ENCODE peak calls at places on chromosomes 7 and 10, in ten cellular contexts. One of them, this sample, is unnamed.
A peak's percentile ranks its signal among the peaks of the same experiment; 100 is the strongest.

GRCh38 chr7:139902436-139903102 is 73.5 kb downstream of the TBXAS1 start:
- DNase-seq in head of caudate nucleus: no peak
- DNase-seq in stimulated activated CD4-positive, alpha-beta T cell treated with anti-CD3 and anti-CD28 coated beads, Interleukin-15, amount 100 ng/mL, for 24 hours: no peak
- DNase-seq in myocyte: no peak
- DNase-seq in frontal cortex: no peak
- DNase-seq in central memory CD4-positive, alpha-beta T cell: no peak
- DNase-seq in activated CD8-positive, alpha-beta memory T cell treated with anti-CD3 and anti-CD28 coated beads, Interleukin-2, amount 50 U/mL, for 4 hours: no peak
- DNase-seq in GM12878: no peak
- DNase-seq in lung microvascular endothelial cell: no peak
- DNase-seq in AG20443: no peak
- DNase-seq in this sample: no peak

GRCh38 chr10:116974442-116975005 is 30.5 kb downstream of the SHTN1 start:
- DNase-seq in frontal cortex: no peak
- DNase-seq in AG20443: peak; percentile 28
- DNase-seq in central memory CD4-positive, alpha-beta T cell: no peak
- DNase-seq in myocyte: peak; percentile 33
- DNase-seq in GM12878: no peak
- DNase-seq in lung microvascular endothelial cell: peak; percentile 87
- DNase-seq in head of caudate nucleus: no peak
- DNase-seq in activated CD8-positive, alpha-beta memory T cell treated with anti-CD3 and anti-CD28 coated beads, Interleukin-2, amount 50 U/mL, for 4 hours: no peak
- DNase-seq in stimulated activated CD4-positive, alpha-beta T cell treated with anti-CD3 and anti-CD28 coated beads, Interleukin-15, amount 100 ng/mL, for 24 hours: no peak
- DNase-seq in this sample: peak; percentile 29

GRCh38 chr7:30183712-30184372 is 49.1 kb downstream of the MTURN start:
- DNase-seq in AG20443: no peak
- DNase-seq in activated CD8-positive, alpha-beta memory T cell treated with anti-CD3 and anti-CD28 coated beads, Interleukin-2, amount 50 U/mL, for 4 hours: no peak
- DNase-seq in central memory CD4-positive, alpha-beta T cell: no peak
- DNase-seq in myocyte: no peak
- DNase-seq in frontal cortex: no peak
- DNase-seq in stimulated activated CD4-positive, alpha-beta T cell treated with anti-CD3 and anti-CD28 coated beads, Interleukin-15, amount 100 ng/mL, for 24 hours: no peak
- DNase-seq in lung microvascular endothelial cell: no peak
- DNase-seq in GM12878: no peak
- DNase-seq in head of caudate nucleus: no peak
- DNase-seq in this sample: no peak

GRCh38 chr7:11701829-11702560 is 130.0 kb downstream of the THSD7A start:
- DNase-seq in lung microvascular endothelial cell: no peak
- DNase-seq in activated CD8-positive, alpha-beta memory T cell treated with anti-CD3 and anti-CD28 coated beads, Interleukin-2, amount 50 U/mL, for 4 hours: no peak
- DNase-seq in myocyte: no peak
- DNase-seq in central memory CD4-positive, alpha-beta T cell: no peak
- DNase-seq in stimulated activated CD4-positive, alpha-beta T cell treated with anti-CD3 and anti-CD28 coated beads, Interleukin-15, amount 100 ng/mL, for 24 hours: no peak
- DNase-seq in head of caudate nucleus: no peak
- DNase-seq in AG20443: no peak
- DNase-seq in GM12878: no peak
- DNase-seq in frontal cortex: no peak
- DNase-seq in this sample: no peak

GRCh38 chr10:126844406-126844805 is 60.8 kb upstream of the DOCK1 start:
- DNase-seq in activated CD8-positive, alpha-beta memory T cell treated with anti-CD3 and anti-CD28 coated beads, Interleukin-2, amount 50 U/mL, for 4 hours: no peak
- DNase-seq in frontal cortex: no peak
- DNase-seq in GM12878: no peak
- DNase-seq in lung microvascular endothelial cell: peak; percentile 41
- DNase-seq in AG20443: peak; percentile 42
- DNase-seq in central memory CD4-positive, alpha-beta T cell: no peak
- DNase-seq in head of caudate nucleus: no peak
- DNase-seq in myocyte: no peak
- DNase-seq in stimulated activated CD4-positive, alpha-beta T cell treated with anti-CD3 and anti-CD28 coated beads, Interleukin-15, amount 100 ng/mL, for 24 hours: no peak
- DNase-seq in this sample: no peak

GRCh38 chr7:63028376-63029206 is 970.1 kb upstream of the ZNF722 start:
- DNase-seq in stimulated activated CD4-positive, alpha-beta T cell treated with anti-CD3 and anti-CD28 coated beads, Interleukin-15, amount 100 ng/mL, for 24 hours: no peak
- DNase-seq in lung microvascular endothelial cell: no peak
- DNase-seq in GM12878: no peak
- DNase-seq in myocyte: no peak
- DNase-seq in central memory CD4-positive, alpha-beta T cell: no peak
- DNase-seq in AG20443: no peak
- DNase-seq in frontal cortex: no peak
- DNase-seq in activated CD8-positive, alpha-beta memory T cell treated with anti-CD3 and anti-CD28 coated beads, Interleukin-2, amount 50 U/mL, for 4 hours: no peak
- DNase-seq in head of caudate nucleus: no peak
- DNase-seq in this sample: no peak

GRCh38 chr7:56105508-56105907 is 768 bp downstream of the CHCHD2 start:
- DNase-seq in lung microvascular endothelial cell: peak; percentile 88
- DNase-seq in stimulated activated CD4-positive, alpha-beta T cell treated with anti-CD3 and anti-CD28 coated beads, Interleukin-15, amount 100 ng/mL, for 24 hours: peak; percentile 43
- DNase-seq in activated CD8-positive, alpha-beta memory T cell treated with anti-CD3 and anti-CD28 coated beads, Interleukin-2, amount 50 U/mL, for 4 hours: peak; percentile 24
- DNase-seq in GM12878: no peak
- DNase-seq in AG20443: no peak
- DNase-seq in head of caudate nucleus: no peak
- DNase-seq in central memory CD4-positive, alpha-beta T cell: peak; percentile 39
- DNase-seq in myocyte: peak; percentile 64
- DNase-seq in frontal cortex: no peak
- DNase-seq in this sample: peak; percentile 34

GRCh38 chr10:36739884-36740445 is 385.4 kb upstream of the ANKRD30A start:
- DNase-seq in frontal cortex: no peak
- DNase-seq in AG20443: no peak
- DNase-seq in lung microvascular endothelial cell: no peak
- DNase-seq in central memory CD4-positive, alpha-beta T cell: no peak
- DNase-seq in stimulated activated CD4-positive, alpha-beta T cell treated with anti-CD3 and anti-CD28 coated beads, Interleukin-15, amount 100 ng/mL, for 24 hours: no peak
- DNase-seq in myocyte: no peak
- DNase-seq in GM12878: no peak
- DNase-seq in activated CD8-positive, alpha-beta memory T cell treated with anti-CD3 and anti-CD28 coated beads, Interleukin-2, amount 50 U/mL, for 4 hours: no peak
- DNase-seq in head of caudate nucleus: no peak
- DNase-seq in this sample: no peak

GRCh38 chr7:77386165-77386824 is 29.9 kb downstream of the GSAP start:
- DNase-seq in head of caudate nucleus: no peak
- DNase-seq in myocyte: no peak
- DNase-seq in activated CD8-positive, alpha-beta memory T cell treated with anti-CD3 and anti-CD28 coated beads, Interleukin-2, amount 50 U/mL, for 4 hours: no peak
- DNase-seq in AG20443: no peak
- DNase-seq in lung microvascular endothelial cell: no peak
- DNase-seq in central memory CD4-positive, alpha-beta T cell: no peak
- DNase-seq in GM12878: no peak
- DNase-seq in frontal cortex: no peak
- DNase-seq in stimulated activated CD4-positive, alpha-beta T cell treated with anti-CD3 and anti-CD28 coated beads, Interleukin-15, amount 100 ng/mL, for 24 hours: no peak
- DNase-seq in this sample: no peak

GRCh38 chr7:150927157-150927953 is 50.8 kb downstream of the KCNH2 start:
- DNase-seq in lung microvascular endothelial cell: no peak
- DNase-seq in myocyte: peak; percentile 52
- DNase-seq in activated CD8-positive, alpha-beta memory T cell treated with anti-CD3 and anti-CD28 coated beads, Interleukin-2, amount 50 U/mL, for 4 hours: no peak
- DNase-seq in central memory CD4-positive, alpha-beta T cell: no peak
- DNase-seq in frontal cortex: no peak
- DNase-seq in AG20443: no peak
- DNase-seq in head of caudate nucleus: no peak
- DNase-seq in GM12878: no peak
- DNase-seq in stimulated activated CD4-positive, alpha-beta T cell treated with anti-CD3 and anti-CD28 coated beads, Interleukin-15, amount 100 ng/mL, for 24 hours: no peak
- DNase-seq in this sample: no peak

GRCh38 chr7:149454006-149454405 is 6.9 kb downstream of the ZNF777 start:
- DNase-seq in myocyte: no peak
- DNase-seq in central memory CD4-positive, alpha-beta T cell: no peak
- DNase-seq in lung microvascular endothelial cell: no peak
- DNase-seq in frontal cortex: no peak
- DNase-seq in AG20443: no peak
- DNase-seq in stimulated activated CD4-positive, alpha-beta T cell treated with anti-CD3 and anti-CD28 coated beads, Interleukin-15, amount 100 ng/mL, for 24 hours: no peak
- DNase-seq in head of caudate nucleus: no peak
- DNase-seq in GM12878: no peak
- DNase-seq in activated CD8-positive, alpha-beta memory T cell treated with anti-CD3 and anti-CD28 coated beads, Interleukin-2, amount 50 U/mL, for 4 hours: no peak
- DNase-seq in this sample: no peak

GRCh38 chr10:76089626-76090185 is 658.3 kb downstream of the LRMDA start:
- DNase-seq in frontal cortex: no peak
- DNase-seq in activated CD8-positive, alpha-beta memory T cell treated with anti-CD3 and anti-CD28 coated beads, Interleukin-2, amount 50 U/mL, for 4 hours: no peak
- DNase-seq in stimulated activated CD4-positive, alpha-beta T cell treated with anti-CD3 and anti-CD28 coated beads, Interleukin-15, amount 100 ng/mL, for 24 hours: no peak
- DNase-seq in GM12878: no peak
- DNase-seq in lung microvascular endothelial cell: no peak
- DNase-seq in myocyte: no peak
- DNase-seq in central memory CD4-positive, alpha-beta T cell: no peak
- DNase-seq in AG20443: no peak
- DNase-seq in head of caudate nucleus: no peak
- DNase-seq in this sample: no peak

GRCh38 chr10:131452926-131453771 is 141.6 kb upstream of the TCERG1L start:
- DNase-seq in frontal cortex: no peak
- DNase-seq in head of caudate nucleus: peak; percentile 46
- DNase-seq in myocyte: no peak
- DNase-seq in central memory CD4-positive, alpha-beta T cell: no peak
- DNase-seq in AG20443: no peak
- DNase-seq in GM12878: no peak
- DNase-seq in stimulated activated CD4-positive, alpha-beta T cell treated with anti-CD3 and anti-CD28 coated beads, Interleukin-15, amount 100 ng/mL, for 24 hours: peak; percentile 5
- DNase-seq in lung microvascular endothelial cell: no peak
- DNase-seq in activated CD8-positive, alpha-beta memory T cell treated with anti-CD3 and anti-CD28 coated beads, Interleukin-2, amount 50 U/mL, for 4 hours: no peak
- DNase-seq in this sample: no peak

GRCh38 chr7:48298779-48299178 is 127.5 kb downstream of the ABCA13 start:
- DNase-seq in myocyte: no peak
- DNase-seq in stimulated activated CD4-positive, alpha-beta T cell treated with anti-CD3 and anti-CD28 coated beads, Interleukin-15, amount 100 ng/mL, for 24 hours: peak; percentile 52
- DNase-seq in lung microvascular endothelial cell: peak; percentile 36
- DNase-seq in AG20443: peak; percentile 64
- DNase-seq in frontal cortex: no peak
- DNase-seq in activated CD8-positive, alpha-beta memory T cell treated with anti-CD3 and anti-CD28 coated beads, Interleukin-2, amount 50 U/mL, for 4 hours: no peak
- DNase-seq in GM12878: no peak
- DNase-seq in central memory CD4-positive, alpha-beta T cell: no peak
- DNase-seq in head of caudate nucleus: no peak
- DNase-seq in this sample: peak; percentile 67

GRCh38 chr10:76311752-76312699 is 880.6 kb downstream of the LRMDA start:
- DNase-seq in activated CD8-positive, alpha-beta memory T cell treated with anti-CD3 and anti-CD28 coated beads, Interleukin-2, amount 50 U/mL, for 4 hours: no peak
- DNase-seq in stimulated activated CD4-positive, alpha-beta T cell treated with anti-CD3 and anti-CD28 coated beads, Interleukin-15, amount 100 ng/mL, for 24 hours: peak; percentile 7
- DNase-seq in lung microvascular endothelial cell: peak; percentile 33
- DNase-seq in GM12878: no peak
- DNase-seq in head of caudate nucleus: no peak
- DNase-seq in central memory CD4-positive, alpha-beta T cell: no peak
- DNase-seq in myocyte: no peak
- DNase-seq in AG20443: peak; percentile 38
- DNase-seq in frontal cortex: no peak
- DNase-seq in this sample: peak; percentile 39